ENCODE peak calls at places on chromosomes 11 and 22, in five cellular contexts. One of them, this sample, is unnamed.

GRCh38 chr22:44597616-44598015 is 99.6 kb upstream of the RTL6 start:
- DNase-seq in H1: no peak
- DNase-seq in A549: no peak
- DNase-seq in HCT116: no peak
- DNase-seq in HepG2: no peak
- DNase-seq in this sample: no peak

GRCh38 chr11:23932485-23932898 is 564.4 kb upstream of the LUZP2 start:
- DNase-seq in H1: no peak
- DNase-seq in A549: no peak
- DNase-seq in HCT116: no peak
- DNase-seq in HepG2: no peak
- DNase-seq in this sample: no peak

GRCh38 chr11:77515483-77515882 is 41.6 kb upstream of the PAK1 start:
- DNase-seq in H1: no peak
- DNase-seq in A549: no peak
- DNase-seq in HCT116: no peak
- DNase-seq in HepG2: peak
- DNase-seq in this sample: no peak

GRCh38 chr22:38219644-38220043 is 17.9 kb downstream of the MAFF start:
- DNase-seq in H1: no peak
- DNase-seq in A549: no peak
- DNase-seq in HCT116: no peak
- DNase-seq in HepG2: no peak
- DNase-seq in this sample: no peak

GRCh38 chr11:84524422-84525051 is 1102.6 kb downstream of the DLG2 start:
- DNase-seq in H1: no peak
- DNase-seq in A549: peak
- DNase-seq in HCT116: no peak
- DNase-seq in HepG2: no peak
- DNase-seq in this sample: peak

GRCh38 chr11:19243601-19244000 is 2.9 kb upstream of the E2F8 start:
- DNase-seq in H1: no peak
- DNase-seq in A549: no peak
- DNase-seq in HCT116: no peak
- DNase-seq in HepG2: no peak
- DNase-seq in this sample: peak

GRCh38 chr22:25357056-25357455 is 137.6 kb downstream of the CRYBB2 start:
- DNase-seq in H1: no peak
- DNase-seq in A549: no peak
- DNase-seq in HCT116: no peak
- DNase-seq in HepG2: no peak
- DNase-seq in this sample: no peak

GRCh38 chr11:2088746-2089535 is 50.2 kb downstream of the IGF2 start:
- DNase-seq in H1: no peak
- DNase-seq in A549: peak
- DNase-seq in HCT116: no peak
- DNase-seq in HepG2: peak
- DNase-seq in this sample: peak

GRCh38 chr11:626475-627272 is at the start of gene SCT:
- DNase-seq in H1: no peak
- DNase-seq in A549: no peak
- DNase-seq in HCT116: no peak
- DNase-seq in HepG2: no peak
- DNase-seq in this sample: no peak

GRCh38 chr11:69647349-69647748 is 6.4 kb downstream of the CCND1 start:
- DNase-seq in H1: no peak
- DNase-seq in A549: no peak
- DNase-seq in HCT116: no peak
- DNase-seq in HepG2: no peak
- DNase-seq in this sample: no peak

GRCh38 chr11:128624269-128625170 is 37.2 kb upstream of the ETS1 start:
- DNase-seq in H1: no peak
- DNase-seq in A549: no peak
- DNase-seq in HCT116: no peak
- DNase-seq in HepG2: no peak
- DNase-seq in this sample: peak

GRCh38 chr11:6022954-6023353 is 7.6 kb downstream of the OR56A1 start:
- DNase-seq in H1: no peak
- DNase-seq in A549: peak
- DNase-seq in HCT116: peak
- DNase-seq in HepG2: peak
- DNase-seq in this sample: peak

GRCh38 chr22:38071421-38072321 is 12.3 kb downstream of the SLC16A8 start:
- DNase-seq in H1: no peak
- DNase-seq in A549: no peak
- DNase-seq in HCT116: no peak
- DNase-seq in HepG2: no peak
- DNase-seq in this sample: no peak

GRCh38 chr11:48020092-48020755 is 39.9 kb downstream of the PTPRJ start:
- DNase-seq in H1: no peak
- DNase-seq in A549: no peak
- DNase-seq in HCT116: no peak
- DNase-seq in HepG2: no peak
- DNase-seq in this sample: peak

GRCh38 chr11:71370020-71370747 is 78.0 kb downstream of the DHCR7 start:
- DNase-seq in H1: no peak
- DNase-seq in A549: no peak
- DNase-seq in HCT116: no peak
- DNase-seq in HepG2: no peak
- DNase-seq in this sample: no peak

GRCh38 chr11:14435717-14436116 is 63.9 kb downstream of the COPB1 start:
- DNase-seq in H1: no peak
- DNase-seq in A549: no peak
- DNase-seq in HCT116: no peak
- DNase-seq in HepG2: no peak
- DNase-seq in this sample: peak

GRCh38 chr11:87432006-87432405 is 394.3 kb downstream of the TMEM135 start:
- DNase-seq in H1: no peak
- DNase-seq in A549: no peak
- DNase-seq in HCT116: no peak
- DNase-seq in HepG2: no peak
- DNase-seq in this sample: no peak

GRCh38 chr22:45632791-45633515 is 38.7 kb upstream of the ATXN10 start:
- DNase-seq in H1: no peak
- DNase-seq in A549: no peak
- DNase-seq in HCT116: no peak
- DNase-seq in HepG2: peak
- DNase-seq in this sample: no peak

GRCh38 chr11:78424334-78425270 is 7.0 kb upstream of the GAB2 start:
- DNase-seq in H1: no peak
- DNase-seq in A549: no peak
- DNase-seq in HCT116: no peak
- DNase-seq in HepG2: no peak
- DNase-seq in this sample: peak

GRCh38 chr11:111429066-111429506 is 50.0 kb upstream of the POU2AF1 start:
- DNase-seq in H1: no peak
- DNase-seq in A549: no peak
- DNase-seq in HCT116: peak
- DNase-seq in HepG2: peak
- DNase-seq in this sample: peak

GRCh38 chr11:57277845-57278720 is 41.0 kb upstream of the APLNR start:
- DNase-seq in H1: peak
- DNase-seq in A549: peak
- DNase-seq in HCT116: peak
- DNase-seq in HepG2: peak
- DNase-seq in this sample: peak

GRCh38 chr11:18254781-18255361 is 6.4 kb upstream of the SAA2 start:
- DNase-seq in H1: no peak
- DNase-seq in A549: no peak
- DNase-seq in HCT116: no peak
- DNase-seq in HepG2: no peak
- DNase-seq in this sample: no peak

GRCh38 chr11:94675788-94676187 is 92.4 kb upstream of the AMOTL1 start:
- DNase-seq in H1: no peak
- DNase-seq in A549: no peak
- DNase-seq in HCT116: no peak
- DNase-seq in HepG2: no peak
- DNase-seq in this sample: no peak

GRCh38 chr11:17867346-17867745 is 132.8 kb downstream of the KCNC1 start:
- DNase-seq in H1: no peak
- DNase-seq in A549: no peak
- DNase-seq in HCT116: no peak
- DNase-seq in HepG2: no peak
- DNase-seq in this sample: no peak

GRCh38 chr11:13761712-13762111 is 93.2 kb downstream of the FAR1 start:
- DNase-seq in H1: no peak
- DNase-seq in A549: no peak
- DNase-seq in HCT116: no peak
- DNase-seq in HepG2: no peak
- DNase-seq in this sample: no peak

GRCh38 chr22:37309221-37310074 is 27.1 kb downstream of the CYTH4 start:
- DNase-seq in H1: no peak
- DNase-seq in A549: no peak
- DNase-seq in HCT116: no peak
- DNase-seq in HepG2: no peak
- DNase-seq in this sample: peak

GRCh38 chr22:17149073-17149815 is 9.8 kb downstream of the HDHD5 start:
- DNase-seq in H1: no peak
- DNase-seq in A549: no peak
- DNase-seq in HCT116: no peak
- DNase-seq in HepG2: no peak
- DNase-seq in this sample: peak

GRCh38 chr11:65546217-65546958 is 11.8 kb downstream of the LTBP3 start:
- DNase-seq in H1: no peak
- DNase-seq in A549: peak
- DNase-seq in HCT116: peak
- DNase-seq in HepG2: peak
- DNase-seq in this sample: peak

GRCh38 chr11:88341852-88342251 is 4.3 kb upstream of the CTSC start:
- DNase-seq in H1: no peak
- DNase-seq in A549: no peak
- DNase-seq in HCT116: no peak
- DNase-seq in HepG2: no peak
- DNase-seq in this sample: no peak

GRCh38 chr22:31289335-31289734 is 3.0 kb downstream of the PIK3IP1 start:
- DNase-seq in H1: no peak
- DNase-seq in A549: no peak
- DNase-seq in HCT116: no peak
- DNase-seq in HepG2: no peak
- DNase-seq in this sample: no peak

GRCh38 chr11:115453693-115454092 is 50.5 kb downstream of the CADM1 start:
- DNase-seq in H1: no peak
- DNase-seq in A549: no peak
- DNase-seq in HCT116: no peak
- DNase-seq in HepG2: no peak
- DNase-seq in this sample: no peak

GRCh38 chr11:115453158-115453557 is 51.1 kb downstream of the CADM1 start:
- DNase-seq in H1: no peak
- DNase-seq in A549: no peak
- DNase-seq in HCT116: no peak
- DNase-seq in HepG2: no peak
- DNase-seq in this sample: no peak

GRCh38 chr11:115454525-115454924 is 49.7 kb downstream of the CADM1 start:
- DNase-seq in H1: no peak
- DNase-seq in A549: no peak
- DNase-seq in HCT116: no peak
- DNase-seq in HepG2: no peak
- DNase-seq in this sample: no peak

GRCh38 chr11:115456019-115456418 is 48.2 kb downstream of the CADM1 start:
- DNase-seq in H1: no peak
- DNase-seq in A549: no peak
- DNase-seq in HCT116: no peak
- DNase-seq in HepG2: no peak
- DNase-seq in this sample: no peak

GRCh38 chr11:115455606-115456005 is 48.6 kb downstream of the CADM1 start:
- DNase-seq in H1: no peak
- DNase-seq in A549: no peak
- DNase-seq in HCT116: no peak
- DNase-seq in HepG2: no peak
- DNase-seq in this sample: no peak
- TF ChIP-seq MAX in H1: no peak
- TF ChIP-seq MAX in A549: no peak
- TF ChIP-seq MAX in HCT116: no peak
- TF ChIP-seq MAX in HepG2: no peak
- TF ChIP-seq MAX in this sample: no peak

DNA sequence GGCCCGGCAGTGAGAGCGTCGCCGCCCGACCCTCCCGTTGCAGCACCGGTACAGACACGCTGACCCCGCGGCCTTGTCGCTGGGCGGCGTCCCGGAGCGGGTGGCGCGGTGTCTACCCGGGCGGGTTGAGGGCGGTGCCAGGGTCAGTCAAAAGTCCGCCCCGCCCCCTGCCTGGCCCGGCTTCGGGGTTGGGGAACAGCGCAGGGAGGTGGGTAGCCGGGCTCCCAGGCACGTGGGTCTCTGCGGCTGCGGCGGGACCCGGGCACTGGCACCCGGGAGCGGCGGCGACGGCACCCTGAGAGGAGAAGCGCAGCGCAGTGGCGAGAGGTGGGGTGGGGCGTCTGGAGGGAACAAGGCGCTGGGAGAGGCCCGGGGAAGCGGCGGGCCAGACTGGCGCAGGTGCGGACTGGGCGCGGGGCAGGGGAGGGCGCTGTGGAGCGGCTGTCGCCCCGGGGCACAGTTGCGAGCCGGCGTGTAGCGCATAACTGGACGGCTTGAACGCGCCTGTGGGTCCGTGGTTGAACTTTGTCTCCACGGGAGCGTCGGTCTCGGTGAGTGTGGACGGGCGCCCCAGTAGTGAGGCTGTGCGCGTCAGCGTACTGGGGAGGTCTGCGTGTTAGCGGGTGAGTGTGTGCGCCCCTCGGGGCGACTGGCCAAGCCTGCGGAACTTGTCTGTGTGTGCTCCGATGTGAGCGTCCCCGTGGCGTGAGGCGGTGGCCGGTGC is at the start of gene P2RY2:
- DNase-seq in H1: peak
- DNase-seq in A549: peak
- DNase-seq in HCT116: peak
- DNase-seq in HepG2: peak
- DNase-seq in this sample: peak
- TF ChIP-seq POLR2A in H1: no peak
- TF ChIP-seq POLR2A in A549: peak
- TF ChIP-seq POLR2A in HCT116: no peak
- TF ChIP-seq POLR2A in HepG2: no peak
- TF ChIP-seq POLR2A in this sample: peak

GRCh38 chr22:29382575-29383328 is 5.6 kb downstream of the AP1B1 start:
- DNase-seq in H1: no peak
- DNase-seq in A549: no peak
- DNase-seq in HCT116: no peak
- DNase-seq in HepG2: no peak
- DNase-seq in this sample: no peak
- TF ChIP-seq MAX in H1: no peak
- TF ChIP-seq MAX in A549: no peak
- TF ChIP-seq MAX in HCT116: no peak
- TF ChIP-seq MAX in HepG2: no peak
- TF ChIP-seq MAX in this sample: no peak

DNA sequence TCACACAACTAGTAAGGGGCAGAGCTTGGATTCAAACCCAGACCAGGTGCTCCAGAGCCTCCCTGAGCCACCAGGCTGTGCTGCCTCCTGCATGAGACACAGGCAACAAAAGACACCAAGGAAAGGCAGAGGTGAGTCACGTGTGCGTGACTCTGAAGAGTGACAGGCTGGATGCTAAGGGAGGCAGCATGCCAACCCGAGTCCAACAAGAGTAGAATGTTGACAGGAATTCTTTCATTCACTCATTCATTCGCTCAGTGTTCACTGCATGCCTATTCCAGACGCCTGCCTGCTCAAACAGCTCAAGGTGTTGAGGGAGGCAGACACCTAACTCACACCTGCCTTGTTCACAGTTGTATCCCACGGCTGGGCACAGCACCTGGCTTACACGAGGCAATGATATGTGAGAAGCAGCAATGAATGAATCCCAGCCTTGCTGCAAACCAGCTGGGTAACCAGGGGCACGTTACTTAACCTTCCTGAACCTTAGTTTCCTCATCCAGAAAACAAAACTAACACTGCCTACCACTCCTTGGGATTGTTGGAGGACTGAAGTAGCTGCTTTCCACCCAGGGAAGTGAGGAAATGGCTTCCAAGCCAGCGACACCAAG is 73.8 kb upstream of the ARFGAP3 start:
- DNase-seq in H1: no peak
- DNase-seq in A549: no peak
- DNase-seq in HCT116: peak
- DNase-seq in HepG2: peak
- DNase-seq in this sample: peak
- TF ChIP-seq POLR2A in H1: no peak
- TF ChIP-seq POLR2A in A549: no peak
- TF ChIP-seq POLR2A in HCT116: no peak
- TF ChIP-seq POLR2A in HepG2: no peak
- TF ChIP-seq POLR2A in this sample: no peak